ENCODE peak calls at places on chromosomes 2 and 18, in four cellular contexts. U is suprapubic skin, D is stomach, H is GM12891. F is an unnamed sample.

GRCh38 chr2:110829413-110830146 is 97.2 kb downstream of the ACOXL start:
- DNase-seq in U (no peak), D (no peak), H (no peak), F (no peak)

GRCh38 chr2:197969391-197969893 is 165.0 kb downstream of the PLCL1 start:
- DNase-seq in U (no peak), D (no peak), H (no peak), F (no peak)

GRCh38 chr2:165214093-165214492 is 10.2 kb upstream of the SCN3A start:
- DNase-seq in U (no peak), D (no peak), H (no peak), F (no peak)

GRCh38 chr2:58215429-58215828 is 25.7 kb downstream of the FANCL start:
- DNase-seq in U (no peak), D (no peak), H (no peak), F (no peak)

GRCh38 chr2:128791120-128791982 is 472.7 kb upstream of the HS6ST1 start:
- DNase-seq in U (no peak), D (no peak), H (no peak), F (peak)

GRCh38 chr2:47000679-47001075 is 85.1 kb upstream of the MCFD2 start:
- DNase-seq in U (no peak), D (no peak), H (no peak), F (no peak)

GRCh38 chr2:152097291-152098032 is 1.4 kb downstream of the CACNB4 start:
- DNase-seq in U (no peak), D (no peak), H (peak), F (peak)

GRCh38 chr18:23824704-23825103 is 135.5 kb downstream of the LAMA3 start:
- DNase-seq in U (no peak), D (no peak), H (no peak), F (no peak)

GRCh38 chr2:164150601-164151000 is 414.8 kb upstream of the FIGN start:
- DNase-seq in U (no peak), D (no peak), H (no peak), F (no peak)

GRCh38 chr18:75209129-75209951 is at the start of gene PTGR3:
- DNase-seq in U (peak), D (peak), H (peak), F (peak)

GRCh38 chr2:97871096-97871780 is 124.5 kb downstream of the TMEM131 start:
- DNase-seq in U (no peak), D (no peak), H (no peak), F (no peak)

GRCh38 chr2:172242968-172243367 is 140.3 kb upstream of the DLX2 start:
- DNase-seq in U (no peak), D (peak), H (no peak), F (no peak)

GRCh38 chr2:196963043-196963442 is 36.5 kb upstream of the PGAP1 start:
- DNase-seq in U (no peak), D (no peak), H (no peak), F (no peak)

GRCh38 chr18:56035546-56035945 is 447.6 kb upstream of the TCF4 start:
- DNase-seq in U (no peak), D (no peak), H (no peak), F (no peak)

GRCh38 chr18:12011962-12012549 is 30.7 kb downstream of the IMPA2 start:
- DNase-seq in U (no peak), D (peak), H (no peak), F (peak)

GRCh38 chr2:130288467-130289403 is 54.0 kb upstream of the IMP4 start:
- DNase-seq in U (no peak), D (no peak), H (no peak), F (no peak)

GRCh38 chr18:31072175-31072574 is 29.6 kb upstream of the DSC3 start:
- DNase-seq in U (no peak), D (no peak), H (no peak), F (no peak)

GRCh38 chr2:131042161-131042775 is 51.0 kb downstream of the FAM168B start:
- DNase-seq in U (peak), D (no peak), H (no peak), F (no peak)

GRCh38 chr18:12027046-12027445 is 45.7 kb downstream of the IMPA2 start:
- DNase-seq in U (peak), D (peak), H (no peak), F (peak)

DNA sequence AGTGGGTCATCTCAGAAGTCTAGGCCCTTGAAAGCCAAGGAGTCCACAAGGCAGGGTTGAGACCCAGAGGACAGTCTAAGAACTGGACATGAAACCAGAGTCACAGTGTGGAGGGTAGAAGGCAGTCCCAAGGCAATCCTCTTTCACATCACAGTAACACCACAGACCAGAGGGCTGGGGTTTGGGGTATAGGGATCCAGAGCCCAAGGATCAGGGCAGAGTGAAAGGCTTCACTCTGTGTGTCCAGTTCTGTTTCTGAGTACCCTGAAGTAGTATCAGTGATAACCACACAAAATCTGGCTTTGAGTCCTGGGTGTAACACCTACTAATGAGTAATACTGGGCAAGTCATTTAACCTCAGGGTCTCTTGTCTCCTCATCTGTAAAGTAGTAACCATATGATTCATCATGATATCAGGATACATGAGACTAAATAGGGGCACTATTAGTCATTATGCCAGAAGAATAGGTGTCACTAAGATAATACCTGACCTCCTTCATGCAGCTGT is 91.0 kb downstream of the ICA1L start:
- DNase-seq in U (no peak), D (no peak), H (peak), F (no peak)
- TF ChIP-seq POLR2AphosphoS5 in U (no peak), D (peak), H (no peak), F (no peak)

DNA sequence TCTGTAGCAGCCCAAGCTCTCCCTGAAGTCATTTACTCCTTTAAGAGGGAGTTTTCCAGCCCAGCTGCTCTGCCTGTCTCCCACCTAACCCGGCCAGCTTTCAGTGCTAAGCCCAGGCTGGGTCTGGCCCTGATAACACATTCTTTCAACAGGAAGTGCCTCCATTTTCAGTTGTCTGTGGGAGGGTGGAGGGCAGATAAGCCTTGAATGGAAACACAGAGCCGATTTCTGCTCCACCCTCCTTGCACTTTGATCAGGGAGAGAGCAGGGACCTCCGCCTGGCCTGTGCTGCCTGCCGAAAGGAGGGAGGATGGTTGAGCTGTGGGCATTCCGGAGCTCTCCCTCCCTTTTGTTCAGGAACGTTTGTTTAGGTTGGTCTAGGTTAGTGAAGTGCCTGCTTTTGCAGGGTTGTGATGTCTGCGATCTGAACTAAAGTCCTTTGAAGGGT is 24.8 kb downstream of the GATA6 start:
- DNase-seq in U (no peak), D (peak), H (no peak), F (no peak)
- TF ChIP-seq POLR2AphosphoS5 in U (no peak), D (peak), H (no peak), F (no peak)

GRCh38 chr2:181678033-181678586 is 2.2 kb downstream of the NEUROD1 start:
- DNase-seq in U (no peak), D (peak), H (no peak), F (peak)
- TF ChIP-seq POLR2AphosphoS5 in U (no peak), D (no peak), H (no peak), F (no peak)

DNA sequence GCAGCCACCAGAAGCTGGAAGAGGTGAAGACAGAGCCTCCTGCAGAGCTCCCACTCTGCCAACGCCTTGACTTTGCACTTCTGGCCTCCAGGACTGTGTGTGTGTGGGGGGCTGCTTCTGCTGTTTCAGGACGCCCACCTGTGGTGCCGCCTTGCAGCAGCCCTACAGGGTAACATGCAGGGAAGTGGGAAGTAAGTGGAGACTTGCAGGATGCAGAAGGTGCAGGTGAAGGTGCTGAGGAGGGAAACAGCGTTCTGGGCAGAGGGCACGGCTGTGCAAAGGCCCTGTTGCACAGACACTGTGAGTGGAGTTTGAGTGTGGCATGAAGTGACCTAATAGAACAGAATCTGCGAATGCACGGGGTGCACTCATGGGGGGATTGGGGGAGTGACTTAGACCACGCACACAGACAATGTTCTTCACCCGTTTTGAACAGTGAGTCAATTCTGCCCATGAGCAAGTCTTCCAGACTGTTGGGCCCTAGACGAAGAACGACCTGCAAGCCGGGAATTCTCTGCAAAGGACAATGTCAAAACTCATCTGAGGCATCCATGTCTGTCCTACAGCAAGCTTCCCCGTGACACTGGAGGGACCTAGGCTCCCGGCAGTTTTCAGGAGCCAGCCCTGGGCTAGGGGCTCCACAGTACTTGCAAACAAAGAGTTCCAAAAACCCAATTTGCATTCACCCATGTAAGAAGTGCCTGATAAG is 19.1 kb downstream of the MBP start:
- DNase-seq in U (peak), D (no peak), H (no peak), F (no peak)
- TF ChIP-seq POLR2AphosphoS5 in U (no peak), D (no peak), H (no peak), F (no peak)

F was measured in prostate gland.